ENCODE peak calls at places on chromosomes 4 and X, in five cellular contexts. One of them, this sample, is unnamed.

GRCh38 chr4:183304067-183304466 is 16.0 kb downstream of the CLDN22 start:
- DNase-seq in tibial nerve: no peak
- DNase-seq in body of pancreas: no peak
- DNase-seq in GM12878: no peak
- DNase-seq in Peyer's patch: no peak
- DNase-seq in this sample: no peak

GRCh38 chr4:26317766-26318165 is 3.0 kb upstream of the RBPJ start:
- DNase-seq in tibial nerve: no peak
- DNase-seq in body of pancreas: no peak
- DNase-seq in GM12878: no peak
- DNase-seq in Peyer's patch: no peak
- DNase-seq in this sample: no peak

GRCh38 chrX:141341341-141341740 is 99.0 kb upstream of the SPANXC start:
- DNase-seq in tibial nerve: no peak
- DNase-seq in body of pancreas: no peak
- DNase-seq in GM12878: no peak
- DNase-seq in Peyer's patch: no peak
- DNase-seq in this sample: no peak

GRCh38 chr4:108425988-108426387 is 194.4 kb upstream of the RPL34 start:
- DNase-seq in tibial nerve: no peak
- DNase-seq in body of pancreas: no peak
- DNase-seq in GM12878: no peak
- DNase-seq in Peyer's patch: no peak
- DNase-seq in this sample: no peak

GRCh38 chr4:169070071-169070894 is 60.2 kb upstream of the CBR4 start:
- DNase-seq in tibial nerve: no peak
- DNase-seq in body of pancreas: peak
- DNase-seq in GM12878: no peak
- DNase-seq in Peyer's patch: peak
- DNase-seq in this sample: no peak

GRCh38 chr4:143186202-143186601 is 1.5 kb downstream of the USP38 start:
- DNase-seq in tibial nerve: no peak
- DNase-seq in body of pancreas: no peak
- DNase-seq in GM12878: no peak
- DNase-seq in Peyer's patch: no peak
- DNase-seq in this sample: peak

GRCh38 chr4:143202824-143203223 is 18.1 kb downstream of the USP38 start:
- DNase-seq in tibial nerve: no peak
- DNase-seq in body of pancreas: no peak
- DNase-seq in GM12878: no peak
- DNase-seq in Peyer's patch: no peak
- DNase-seq in this sample: no peak

GRCh38 chrX:50798782-50799181 is 15.2 kb downstream of the SHROOM4 start:
- DNase-seq in tibial nerve: no peak
- DNase-seq in body of pancreas: no peak
- DNase-seq in GM12878: no peak
- DNase-seq in Peyer's patch: no peak
- DNase-seq in this sample: no peak

GRCh38 chr4:153261922-153262321 is 57.7 kb downstream of the TRIM2 start:
- DNase-seq in tibial nerve: no peak
- DNase-seq in body of pancreas: no peak
- DNase-seq in GM12878: no peak
- DNase-seq in Peyer's patch: no peak
- DNase-seq in this sample: no peak

GRCh38 chrX:150712619-150713018 is 19.4 kb downstream of the MTMR1 start:
- DNase-seq in tibial nerve: no peak
- DNase-seq in body of pancreas: no peak
- DNase-seq in GM12878: no peak
- DNase-seq in Peyer's patch: no peak
- DNase-seq in this sample: no peak

GRCh38 chrX:150719641-150720040 is 26.4 kb downstream of the MTMR1 start:
- DNase-seq in tibial nerve: no peak
- DNase-seq in body of pancreas: no peak
- DNase-seq in GM12878: no peak
- DNase-seq in Peyer's patch: no peak
- DNase-seq in this sample: no peak

DNA sequence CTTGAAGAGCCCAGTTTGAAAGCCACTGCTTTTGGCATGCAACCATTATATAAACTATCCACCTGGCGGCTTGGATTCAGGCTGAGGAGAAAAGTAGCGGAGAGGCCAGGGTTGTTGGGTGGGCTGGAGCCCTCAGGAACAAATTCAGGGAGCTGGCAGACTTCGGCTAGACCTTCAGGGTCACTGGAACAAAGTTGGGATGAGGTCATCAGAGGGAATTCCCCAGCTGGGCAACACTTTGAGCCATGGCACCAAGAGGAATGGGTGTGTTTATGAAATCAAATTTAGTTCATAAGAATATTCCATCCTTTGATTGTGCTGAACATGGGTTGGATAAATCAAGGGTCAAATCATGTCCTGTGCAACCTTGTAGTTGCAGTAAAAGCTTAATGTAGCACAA is 22.0 kb downstream of the MTMR1 start:
- DNase-seq in tibial nerve: no peak
- DNase-seq in body of pancreas: peak
- DNase-seq in GM12878: no peak
- DNase-seq in Peyer's patch: no peak
- DNase-seq in this sample: no peak
- TF ChIP-seq POLR2A in tibial nerve: no peak
- TF ChIP-seq POLR2A in body of pancreas: no peak
- TF ChIP-seq POLR2A in GM12878: no peak
- TF ChIP-seq POLR2A in Peyer's patch: no peak
- TF ChIP-seq POLR2A in this sample: no peak

GRCh38 chr4:122622400-122622799 is 1.5 kb upstream of the IL21 start:
- DNase-seq in tibial nerve: no peak
- DNase-seq in body of pancreas: no peak
- DNase-seq in GM12878: no peak
- DNase-seq in Peyer's patch: no peak
- DNase-seq in this sample: no peak
- TF ChIP-seq POLR2A in tibial nerve: no peak
- TF ChIP-seq POLR2A in body of pancreas: no peak
- TF ChIP-seq POLR2A in GM12878: no peak
- TF ChIP-seq POLR2A in Peyer's patch: no peak
- TF ChIP-seq POLR2A in this sample: no peak

GRCh38 chr4:140150636-140150885 is 3.4 kb downstream of the MAML3 start:
- DNase-seq in tibial nerve: peak
- DNase-seq in body of pancreas: peak
- DNase-seq in GM12878: no peak
- DNase-seq in Peyer's patch: peak
- DNase-seq in this sample: no peak

GRCh38 chr4:140152760-140153418 is 1.1 kb downstream of the MAML3 start:
- DNase-seq in tibial nerve: peak
- DNase-seq in body of pancreas: peak
- DNase-seq in GM12878: no peak
- DNase-seq in Peyer's patch: peak
- DNase-seq in this sample: peak

GRCh38 chr4:140150886-140151699 is 2.9 kb downstream of the MAML3 start:
- DNase-seq in tibial nerve: peak
- DNase-seq in body of pancreas: peak
- DNase-seq in GM12878: no peak
- DNase-seq in Peyer's patch: peak
- DNase-seq in this sample: peak

GRCh38 chr4:140152015-140152703 is 1.8 kb downstream of the MAML3 start:
- DNase-seq in tibial nerve: peak
- DNase-seq in body of pancreas: peak
- DNase-seq in GM12878: no peak
- DNase-seq in Peyer's patch: peak
- DNase-seq in this sample: peak

GRCh38 chr4:140151700-140152014 is 2.3 kb downstream of the MAML3 start:
- DNase-seq in tibial nerve: peak
- DNase-seq in body of pancreas: peak
- DNase-seq in GM12878: no peak
- DNase-seq in Peyer's patch: peak
- DNase-seq in this sample: peak
- TF ChIP-seq POLR2A in tibial nerve: no peak
- TF ChIP-seq POLR2A in body of pancreas: peak
- TF ChIP-seq POLR2A in GM12878: no peak
- TF ChIP-seq POLR2A in Peyer's patch: no peak
- TF ChIP-seq POLR2A in this sample: peak

DNA sequence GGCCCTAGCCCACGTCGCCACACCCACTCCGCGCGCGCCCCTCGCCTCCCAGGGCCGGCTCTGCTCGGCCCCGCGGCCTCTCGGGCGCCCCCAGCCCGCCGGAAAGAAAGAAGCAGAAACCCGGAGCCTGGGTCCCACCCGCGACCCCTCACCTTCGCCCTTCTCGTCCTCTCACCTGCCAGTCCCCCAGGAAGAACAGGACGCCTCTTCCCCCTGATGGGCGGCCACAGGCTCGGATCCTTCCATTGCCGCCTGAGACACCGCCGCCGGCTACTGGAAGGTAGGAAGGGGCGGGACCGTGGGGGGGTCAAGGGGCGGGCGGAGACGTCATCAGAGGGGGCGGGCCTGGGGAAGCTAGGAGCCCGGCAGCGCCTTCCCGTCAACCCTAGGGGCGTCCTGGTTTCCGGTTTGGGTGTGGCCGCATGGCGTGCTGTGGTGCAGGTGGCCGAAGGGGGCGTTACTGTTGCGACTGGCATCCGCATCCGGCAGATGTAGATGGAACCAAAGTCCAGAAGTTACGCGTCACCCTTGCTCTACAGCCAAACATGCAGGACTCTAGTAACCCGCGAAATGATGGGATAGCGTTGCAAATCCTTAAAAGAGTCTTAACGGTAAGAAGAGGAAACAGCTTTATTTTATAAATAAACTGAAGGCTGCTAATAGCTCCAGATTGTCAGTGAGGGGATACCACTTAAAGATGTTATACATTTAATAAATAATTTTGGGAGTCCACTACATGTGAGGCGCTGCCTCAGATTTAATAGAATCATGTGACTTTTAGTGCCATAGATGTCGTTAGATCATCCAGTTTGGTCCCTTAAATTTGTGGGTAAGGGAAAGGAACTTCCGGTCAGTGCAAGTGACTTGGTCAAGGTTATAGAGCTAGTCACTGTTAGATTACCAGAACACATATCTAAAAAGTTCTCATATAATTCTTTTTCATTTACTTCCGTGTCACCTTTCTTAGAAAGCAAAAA is at the start of gene UBA6:
- DNase-seq in tibial nerve: peak
- DNase-seq in body of pancreas: peak
- DNase-seq in GM12878: peak
- DNase-seq in Peyer's patch: peak
- DNase-seq in this sample: peak
- TF ChIP-seq POLR2A in tibial nerve: peak
- TF ChIP-seq POLR2A in body of pancreas: peak
- TF ChIP-seq POLR2A in GM12878: peak
- TF ChIP-seq POLR2A in Peyer's patch: peak
- TF ChIP-seq POLR2A in this sample: peak

GRCh38 chr4:7104366-7105031 is 36.6 kb upstream of the GRPEL1 start:
- DNase-seq in tibial nerve: no peak
- DNase-seq in body of pancreas: no peak
- DNase-seq in GM12878: no peak
- DNase-seq in Peyer's patch: no peak
- DNase-seq in this sample: no peak

GRCh38 chr4:7101692-7102515 is 34.0 kb upstream of the GRPEL1 start:
- DNase-seq in tibial nerve: peak
- DNase-seq in body of pancreas: peak
- DNase-seq in GM12878: no peak
- DNase-seq in Peyer's patch: peak
- DNase-seq in this sample: peak

GRCh38 chr4:7103599-7104365 is 35.9 kb upstream of the GRPEL1 start:
- DNase-seq in tibial nerve: peak
- DNase-seq in body of pancreas: peak
- DNase-seq in GM12878: no peak
- DNase-seq in Peyer's patch: peak
- DNase-seq in this sample: no peak

GRCh38 chr4:7105261-7105660 is 37.4 kb upstream of the GRPEL1 start:
- DNase-seq in tibial nerve: no peak
- DNase-seq in body of pancreas: no peak
- DNase-seq in GM12878: no peak
- DNase-seq in Peyer's patch: no peak
- DNase-seq in this sample: no peak

GRCh38 chr4:7103031-7103598 is 35.3 kb upstream of the GRPEL1 start:
- DNase-seq in tibial nerve: peak
- DNase-seq in body of pancreas: peak
- DNase-seq in GM12878: peak
- DNase-seq in Peyer's patch: peak
- DNase-seq in this sample: peak
- TF ChIP-seq POLR2A in tibial nerve: peak
- TF ChIP-seq POLR2A in body of pancreas: peak
- TF ChIP-seq POLR2A in GM12878: peak
- TF ChIP-seq POLR2A in Peyer's patch: peak
- TF ChIP-seq POLR2A in this sample: no peak

GRCh38 chrX:127276326-127276725 is 456.8 kb downstream of the PRR32 start:
- DNase-seq in tibial nerve: no peak
- DNase-seq in body of pancreas: no peak
- DNase-seq in GM12878: no peak
- DNase-seq in Peyer's patch: no peak
- DNase-seq in this sample: no peak
- TF ChIP-seq POLR2A in tibial nerve: no peak
- TF ChIP-seq POLR2A in body of pancreas: no peak
- TF ChIP-seq POLR2A in GM12878: no peak
- TF ChIP-seq POLR2A in Peyer's patch: no peak
- TF ChIP-seq POLR2A in this sample: no peak

DNA sequence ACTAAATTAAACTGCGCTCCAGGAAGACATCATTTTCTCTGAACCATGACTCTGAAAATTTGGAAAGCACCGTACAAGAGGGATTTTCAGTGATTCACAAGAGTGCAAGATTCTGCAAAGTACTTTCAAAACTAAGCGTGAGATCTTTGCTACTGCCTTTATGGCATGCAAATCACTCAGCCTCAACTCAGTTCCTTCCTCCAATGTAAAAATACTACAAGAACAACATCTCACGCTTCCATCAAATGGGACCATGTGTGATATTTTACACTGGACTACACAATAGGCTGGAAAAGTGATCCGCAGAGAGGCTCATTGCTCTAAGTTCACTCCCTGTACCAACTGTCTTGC is 682 bp upstream of the IL15 start:
- DNase-seq in tibial nerve: no peak
- DNase-seq in body of pancreas: no peak
- DNase-seq in GM12878: peak
- DNase-seq in Peyer's patch: no peak
- DNase-seq in this sample: peak
- TF ChIP-seq POLR2A in tibial nerve: no peak
- TF ChIP-seq POLR2A in body of pancreas: no peak
- TF ChIP-seq POLR2A in GM12878: no peak
- TF ChIP-seq POLR2A in Peyer's patch: no peak
- TF ChIP-seq POLR2A in this sample: no peak

DNA sequence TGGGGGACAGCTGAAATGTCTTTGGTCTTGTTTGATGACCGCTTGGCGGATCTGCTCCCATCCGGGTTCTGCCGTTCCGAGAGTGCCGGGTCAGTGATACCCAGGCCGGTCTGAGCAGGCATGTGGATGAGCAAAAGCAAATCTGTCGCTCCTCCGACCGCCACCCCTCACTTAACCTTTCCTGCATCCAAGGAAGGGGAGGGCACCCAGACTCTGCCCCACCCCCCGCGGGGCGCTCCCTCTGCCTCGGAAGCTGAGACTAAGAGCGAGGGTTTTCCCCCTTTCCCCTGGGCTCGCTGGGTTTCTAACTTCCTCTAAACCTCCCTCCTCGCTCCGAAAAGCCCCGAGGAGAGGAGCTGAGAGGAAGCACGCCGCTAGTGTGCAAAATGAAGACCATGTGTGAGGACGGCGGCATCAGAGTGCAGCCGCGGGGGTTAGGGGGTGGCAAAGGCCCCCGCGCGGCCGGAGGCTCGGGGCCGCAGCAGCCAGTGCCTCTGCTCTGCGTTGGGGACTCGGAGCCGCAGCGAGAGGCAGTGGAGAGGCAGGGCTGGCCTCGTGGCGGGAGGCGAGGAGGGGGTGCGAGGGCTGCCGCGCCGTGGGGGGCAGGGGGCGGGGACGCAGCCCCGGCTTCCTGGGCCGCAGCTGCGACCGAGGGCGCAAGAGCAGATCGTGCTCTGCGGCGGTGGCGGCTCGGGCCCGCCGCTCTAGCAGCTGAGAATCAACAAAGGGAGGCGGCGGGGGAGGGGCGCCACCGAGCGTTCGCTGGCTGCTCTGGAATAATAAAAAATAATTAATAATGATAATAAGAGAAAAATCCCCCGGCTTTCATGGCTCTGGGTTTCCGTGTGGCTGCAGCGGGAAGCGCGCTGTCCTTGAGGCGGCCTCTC is 55.8 kb upstream of the BCOR start:
- DNase-seq in tibial nerve: no peak
- DNase-seq in body of pancreas: peak
- DNase-seq in GM12878: no peak
- DNase-seq in Peyer's patch: peak
- DNase-seq in this sample: peak
- TF ChIP-seq POLR2A in tibial nerve: no peak
- TF ChIP-seq POLR2A in body of pancreas: peak
- TF ChIP-seq POLR2A in GM12878: no peak
- TF ChIP-seq POLR2A in Peyer's patch: no peak
- TF ChIP-seq POLR2A in this sample: no peak

This sample was measured in erythroblast.